ENCODE peak calls at places on chromosomes 13 and 19, in four cellular contexts. U is activated T-cell treated with anti-CD3 and anti-CD28 coated beads, Interleukin-2, amount 50 U/mL, for 72 hours; S is stimulated activated CD4-positive, alpha-beta T cell treated with anti-CD3 and anti-CD28 coated beads, Interleukin-15, amount 100 ng/mL, for 1 hour; X is activated naive CD8-positive, alpha-beta T cell treated with anti-CD3 and anti-CD28 coated beads, Interleukin-2, amount 50 U/mL, for 24 hours. G is an unnamed sample.

GRCh38 chr13:50275392-50276063 is 260.3 kb downstream of the KCNRG start:
- DNase-seq in S (no peak), U (no peak), X (no peak), G (no peak)

GRCh38 chr13:96025283-96025682 is 27.9 kb downstream of the UGGT2 start:
- DNase-seq in S (no peak), U (no peak), X (no peak), G (no peak)

GRCh38 chr19:604355-604754 is 14.7 kb downstream of the HCN2 start:
- DNase-seq in S (no peak), U (peak), X (peak), G (peak)

GRCh38 chr13:114263590-114263989 is 17.8 kb upstream of the UPF3A start:
- DNase-seq in U (no peak), X (no peak), S (no peak), G (no peak)

GRCh38 chr19:45568732-45569131 is 15.9 kb downstream of the OPA3 start:
- DNase-seq in U (no peak), S (no peak), X (no peak), G (no peak)

GRCh38 chr19:46737275-46737654 is 8.6 kb upstream of the FKRP start:
- DNase-seq in S (no peak), X (no peak), U (no peak), G (no peak)

GRCh38 chr19:566403-566802 is 6.0 kb upstream of the BSG start:
- DNase-seq in U (no peak), S (no peak), X (no peak), G (no peak)

GRCh38 chr13:69720278-69720983 is 387.2 kb upstream of the ATXN8OS start:
- DNase-seq in U (no peak), S (no peak), X (no peak), G (no peak)

GRCh38 chr13:95834134-95834765 is 157.3 kb downstream of the DNAJC3 start:
- DNase-seq in X (peak), U (peak), S (peak), G (peak)

GRCh38 chr13:41178040-41178439 is 16.3 kb downstream of the KBTBD7 start:
- DNase-seq in X (no peak), U (no peak), S (no peak), G (no peak)

GRCh38 chr13:107531816-107532215 is 683.5 kb downstream of the LIG4 start:
- DNase-seq in U (no peak), X (no peak), S (no peak), G (no peak)

GRCh38 chr19:1967087-1967608 is 26.2 kb downstream of the CSNK1G2 start:
- DNase-seq in U (peak), X (peak), S (no peak), G (no peak)

GRCh38 chr19:48059331-48059730 is 15.5 kb upstream of the CABP5 start:
- DNase-seq in X (no peak), U (no peak), S (no peak), G (no peak)

GRCh38 chr13:86464193-86464592 is 665.0 kb upstream of the SLITRK6 start:
- DNase-seq in X (no peak), S (no peak), U (no peak), G (no peak)

GRCh38 chr13:21012841-21013681 is 48.3 kb downstream of the LATS2 start:
- DNase-seq in U (no peak), S (no peak), X (no peak), G (no peak)

GRCh38 chr19:7373862-7374261 is 25.1 kb downstream of the ARHGEF18 start:
- DNase-seq in S (no peak), X (no peak), U (no peak), G (no peak)

GRCh38 chr13:19772306-19772705 is 10.4 kb downstream of the PSPC1 start:
- DNase-seq in X (no peak), S (no peak), U (no peak), G (no peak)

GRCh38 chr19:43224855-43225253 is 19.4 kb upstream of the PSG4 start:
- DNase-seq in S (no peak), X (no peak), U (no peak), G (no peak)

GRCh38 chr13:113552786-113553540 is 31.6 kb upstream of the TFDP1 start:
- DNase-seq in X (no peak), U (no peak), S (no peak), G (no peak)

GRCh38 chr13:59318320-59318930 is 845.3 kb downstream of the DIAPH3 start:
- DNase-seq in U (peak), X (peak), S (peak), G (peak)

GRCh38 chr13:26465514-26465913 is 92.0 kb upstream of the WASF3 start:
- DNase-seq in S (no peak), X (no peak), U (no peak), G (no peak)

GRCh38 chr13:65710514-65710913 is 1519.6 kb downstream of the PCDH9 start:
- DNase-seq in X (no peak), S (no peak), U (no peak), G (no peak)

GRCh38 chr13:109783815-109784589 is 2.4 kb downstream of the IRS2 start:
- DNase-seq in S (no peak), U (no peak), X (no peak), G (no peak)

GRCh38 chr13:48492123-48493075 is 40.5 kb downstream of the RCBTB2 start:
- DNase-seq in S (no peak), X (peak), U (peak), G (peak)

GRCh38 chr13:114034481-114034891 is 60.6 kb upstream of the C13orf46 start:
- DNase-seq in U (no peak), S (no peak), X (no peak), G (no peak)

GRCh38 chr13:35909837-35910236 is 221.3 kb downstream of the DCLK1 start:
- DNase-seq in U (no peak), X (no peak), S (no peak), G (no peak)

GRCh38 chr19:49874503-49875157 is 2.5 kb downstream of the AKT1S1 start:
- DNase-seq in X (no peak), S (no peak), U (no peak), G (no peak)